ENCODE peak calls at places on chromosomes 6 and 20, in nine cellular contexts. M, J, C, V, G, Q, O, I and L are unnamed samples.

GRCh38 chr6:63527658-63528514 is 44.4 kb upstream of the LOC128125822 start:
- DNase-seq in M (no peak), J (peak), C (peak), V (peak), G (no peak), Q (peak), O (peak), I (peak), L (peak)

GRCh38 chr6:161436106-161436876 is 162.4 kb upstream of the AGPAT4 start:
- DNase-seq in M (no peak), J (no peak), C (no peak), V (no peak), G (no peak), Q (no peak), O (no peak), I (no peak), L (no peak)

GRCh38 chr20:58012731-58013510 is 215.5 kb downstream of the ANKRD60 start:
- DNase-seq in M (no peak), J (no peak), C (no peak), V (no peak), G (no peak), Q (no peak), O (no peak), I (no peak), L (no peak)

GRCh38 chr6:2505624-2506023 is 245.1 kb downstream of the MYLK4 start:
- DNase-seq in M (no peak), J (peak), C (no peak), V (no peak), G (no peak), Q (no peak), O (no peak), I (no peak), L (no peak)

GRCh38 chr20:47878601-47879004 is 93.3 kb upstream of the SULF2 start:
- DNase-seq in M (no peak), J (peak), C (no peak), V (no peak), G (no peak), Q (no peak), O (peak), I (no peak), L (no peak)

GRCh38 chr6:48757661-48758060 is 646.7 kb upstream of the PTCHD4 start:
- DNase-seq in M (no peak), J (no peak), C (no peak), V (no peak), G (no peak), Q (peak), O (no peak), I (no peak), L (no peak)

GRCh38 chr20:10644458-10645204 is 29.2 kb downstream of the JAG1 start:
- DNase-seq in M (no peak), J (no peak), C (no peak), V (no peak), G (no peak), Q (no peak), O (no peak), I (no peak), L (no peak)

GRCh38 chr6:4664117-4664626 is 112.0 kb upstream of the CDYL start:
- DNase-seq in M (peak), J (peak), C (peak), V (peak), G (no peak), Q (peak), O (peak), I (peak), L (no peak)

GRCh38 chr6:163313981-163314380 is 100.5 kb upstream of the QKI start:
- DNase-seq in M (no peak), J (no peak), C (no peak), V (no peak), G (no peak), Q (no peak), O (no peak), I (no peak), L (no peak)

GRCh38 chr6:106254636-106255035 is 70.9 kb downstream of the ATG5 start:
- DNase-seq in M (no peak), J (peak), C (no peak), V (no peak), G (no peak), Q (peak), O (peak), I (no peak), L (no peak)

GRCh38 chr6:73047801-73048200 is 177.5 kb downstream of the KHDC1L start:
- DNase-seq in M (no peak), J (no peak), C (no peak), V (no peak), G (no peak), Q (no peak), O (no peak), I (no peak), L (no peak)

GRCh38 chr20:58069796-58070663 is 158.4 kb downstream of the ANKRD60 start:
- DNase-seq in M (no peak), J (no peak), C (no peak), V (no peak), G (no peak), Q (no peak), O (no peak), I (no peak), L (no peak)

GRCh38 chr6:168029459-168030217 is 32.2 kb downstream of the KIF25 start:
- DNase-seq in M (no peak), J (no peak), C (no peak), V (no peak), G (no peak), Q (no peak), O (no peak), I (no peak), L (no peak)

GRCh38 chr20:2283706-2284423 is 11.9 kb upstream of the TGM3 start:
- DNase-seq in M (no peak), J (peak), C (no peak), V (peak), G (no peak), Q (no peak), O (peak), I (no peak), L (no peak)

GRCh38 chr6:10413850-10414765 is 766 bp downstream of the TFAP2A start:
- DNase-seq in M (no peak), J (no peak), C (no peak), V (no peak), G (no peak), Q (no peak), O (peak), I (no peak), L (no peak)

GRCh38 chr6:13248053-13248452 is 80.3 kb downstream of the TBC1D7 start:
- DNase-seq in M (no peak), J (peak), C (no peak), V (peak), G (no peak), Q (peak), O (no peak), I (no peak), L (no peak)

GRCh38 chr6:47701374-47701773 is 3.0 kb downstream of the ADGRF4 start:
- DNase-seq in M (no peak), J (no peak), C (no peak), V (no peak), G (no peak), Q (no peak), O (no peak), I (no peak), L (no peak)

GRCh38 chr6:36028887-36029324 is 1.3 kb downstream of the MAPK14 start:
- DNase-seq in M (peak), J (peak), C (peak), V (peak), G (no peak), Q (peak), O (peak), I (peak), L (peak)

GRCh38 chr20:2814076-2814475 is 711 bp upstream of the C20orf141 start:
- DNase-seq in M (no peak), J (no peak), C (no peak), V (no peak), G (no peak), Q (no peak), O (no peak), I (no peak), L (no peak)

GRCh38 chr6:35512740-35513139 is at the start of gene TULP1:
- DNase-seq in M (no peak), J (no peak), C (no peak), V (no peak), G (no peak), Q (no peak), O (no peak), I (no peak), L (no peak)

GRCh38 chr6:7051780-7052440 is 55.9 kb upstream of the RREB1 start:
- DNase-seq in M (peak), J (peak), C (peak), V (peak), G (peak), Q (peak), O (peak), I (peak), L (peak)

GRCh38 chr6:41921712-41921998 is 356 bp downstream of the BYSL start:
- DNase-seq in M (no peak), J (no peak), C (no peak), V (no peak), G (no peak), Q (no peak), O (peak), I (no peak), L (no peak)

GRCh38 chr6:27830212-27830664 is 82.0 kb downstream of the OR2B2 start:
- DNase-seq in M (no peak), J (no peak), C (no peak), V (no peak), G (no peak), Q (no peak), O (no peak), I (no peak), L (no peak)

GRCh38 chr6:124011180-124011579 is 207.5 kb downstream of the NKAIN2 start:
- DNase-seq in M (no peak), J (no peak), C (no peak), V (no peak), G (no peak), Q (no peak), O (no peak), I (no peak), L (no peak)

GRCh38 chr6:82022614-82023102 is 224.9 kb downstream of the IBTK start:
- DNase-seq in M (no peak), J (peak), C (no peak), V (no peak), G (no peak), Q (peak), O (peak), I (no peak), L (no peak)

GRCh38 chr20:1440024-1440423 is 26.6 kb downstream of the NSFL1C start:
- DNase-seq in M (peak), J (peak), C (no peak), V (no peak), G (no peak), Q (no peak), O (peak), I (no peak), L (no peak)

GRCh38 chr6:14129572-14129971 is 12.0 kb downstream of the CD83 start:
- DNase-seq in M (peak), J (peak), C (no peak), V (peak), G (no peak), Q (peak), O (peak), I (peak), L (peak)

GRCh38 chr6:116266803-116267202 is 12.9 kb downstream of the TSPYL1 start:
- DNase-seq in M (no peak), J (no peak), C (no peak), V (no peak), G (no peak), Q (no peak), O (peak), I (no peak), L (no peak)

GRCh38 chr20:2337142-2337541 is 41.3 kb downstream of the TGM3 start:
- DNase-seq in M (no peak), J (no peak), C (no peak), V (no peak), G (no peak), Q (no peak), O (no peak), I (no peak), L (no peak)

GRCh38 chr20:13173201-13173600 is 47.9 kb upstream of the ISM1 start:
- DNase-seq in M (no peak), J (no peak), C (no peak), V (no peak), G (no peak), Q (no peak), O (no peak), I (no peak), L (no peak)

GRCh38 chr6:96899019-96899418 is 1.3 kb upstream of the NDUFAF4 start:
- DNase-seq in M (no peak), J (peak), C (no peak), V (no peak), G (no peak), Q (peak), O (peak), I (peak), L (no peak)

DNA sequence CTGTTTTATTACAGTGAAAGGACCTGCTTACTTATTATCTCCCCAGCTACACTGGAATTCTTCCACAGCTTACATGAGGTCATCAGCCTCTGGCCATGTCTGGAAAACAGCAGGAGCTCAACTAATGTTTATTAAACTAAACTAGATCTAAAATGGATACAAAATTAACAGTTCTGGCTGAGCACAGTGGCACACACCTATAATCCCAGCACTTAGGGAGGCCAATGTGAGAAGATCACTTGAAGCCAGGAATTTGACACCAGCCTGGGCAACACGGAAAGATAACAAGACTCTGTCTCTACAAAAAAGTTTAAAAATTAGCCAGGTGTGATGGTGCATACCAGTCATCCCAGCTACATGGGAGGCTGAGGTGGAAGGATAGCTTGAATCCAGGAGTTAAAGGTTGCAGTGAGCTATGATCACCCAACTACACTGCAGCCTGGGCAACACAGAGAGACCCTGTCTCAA is 220.8 kb upstream of the MARCKS start:
- DNase-seq in M (no peak), J (peak), C (no peak), V (no peak), G (no peak), Q (peak), O (peak), I (no peak), L (no peak)
- H3K27ac ChIP-seq in M (no peak), J (no peak), C (peak), V (peak), G (no peak), Q (peak), O (no peak), I (peak), L (no peak)

GRCh38 chr20:37669062-37669772 is 24.6 kb upstream of the CTNNBL1 start:
- DNase-seq in M (no peak), J (no peak), C (no peak), V (no peak), G (no peak), Q (no peak), O (no peak), I (no peak), L (no peak)

GRCh38 chr20:37669773-37670236 is 24.0 kb upstream of the CTNNBL1 start:
- DNase-seq in M (no peak), J (no peak), C (no peak), V (no peak), G (no peak), Q (no peak), O (no peak), I (no peak), L (no peak)

GRCh38 chr20:37672143-37672542 is 21.7 kb upstream of the CTNNBL1 start:
- DNase-seq in M (no peak), J (no peak), C (no peak), V (no peak), G (no peak), Q (no peak), O (no peak), I (no peak), L (no peak)

GRCh38 chr20:37668166-37668565 is 25.7 kb upstream of the CTNNBL1 start:
- DNase-seq in M (no peak), J (no peak), C (no peak), V (no peak), G (no peak), Q (no peak), O (no peak), I (no peak), L (no peak)

GRCh38 chr20:37670426-37670825 is 23.4 kb upstream of the CTNNBL1 start:
- DNase-seq in M (no peak), J (no peak), C (peak), V (peak), G (peak), Q (no peak), O (peak), I (peak), L (no peak)
- H3K4me3 ChIP-seq in M (no peak), J (no peak), C (peak), V (no peak), G (no peak), Q (no peak), O (peak), I (no peak), L (peak)

DNA sequence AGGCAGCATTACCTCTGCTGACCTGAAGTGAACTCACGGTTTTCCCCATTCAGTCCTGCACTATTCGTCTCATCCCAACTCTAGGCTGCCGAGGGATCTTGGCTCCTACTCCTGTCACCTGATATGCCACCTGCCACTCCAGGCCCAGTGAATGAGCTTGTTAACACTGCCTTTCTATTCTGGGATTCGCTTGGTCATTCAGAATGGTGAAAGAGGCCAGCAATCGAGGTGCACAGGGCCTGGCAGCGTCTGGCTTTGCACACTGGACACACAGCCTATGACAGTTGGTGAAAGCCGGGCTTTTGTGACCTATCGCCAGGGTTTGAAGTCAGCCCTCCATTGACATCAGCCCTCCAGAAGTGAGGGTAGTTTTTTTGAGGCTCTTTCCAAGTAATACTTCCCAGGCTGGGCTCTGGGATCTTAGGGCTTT is 59.3 kb upstream of the MYL9 start:
- DNase-seq in M (no peak), J (no peak), C (peak), V (peak), G (no peak), Q (no peak), O (no peak), I (no peak), L (peak)
- H3K27ac ChIP-seq in M (no peak), J (peak), C (peak), V (peak), G (peak), Q (no peak), O (peak), I (no peak), L (peak)

DNA sequence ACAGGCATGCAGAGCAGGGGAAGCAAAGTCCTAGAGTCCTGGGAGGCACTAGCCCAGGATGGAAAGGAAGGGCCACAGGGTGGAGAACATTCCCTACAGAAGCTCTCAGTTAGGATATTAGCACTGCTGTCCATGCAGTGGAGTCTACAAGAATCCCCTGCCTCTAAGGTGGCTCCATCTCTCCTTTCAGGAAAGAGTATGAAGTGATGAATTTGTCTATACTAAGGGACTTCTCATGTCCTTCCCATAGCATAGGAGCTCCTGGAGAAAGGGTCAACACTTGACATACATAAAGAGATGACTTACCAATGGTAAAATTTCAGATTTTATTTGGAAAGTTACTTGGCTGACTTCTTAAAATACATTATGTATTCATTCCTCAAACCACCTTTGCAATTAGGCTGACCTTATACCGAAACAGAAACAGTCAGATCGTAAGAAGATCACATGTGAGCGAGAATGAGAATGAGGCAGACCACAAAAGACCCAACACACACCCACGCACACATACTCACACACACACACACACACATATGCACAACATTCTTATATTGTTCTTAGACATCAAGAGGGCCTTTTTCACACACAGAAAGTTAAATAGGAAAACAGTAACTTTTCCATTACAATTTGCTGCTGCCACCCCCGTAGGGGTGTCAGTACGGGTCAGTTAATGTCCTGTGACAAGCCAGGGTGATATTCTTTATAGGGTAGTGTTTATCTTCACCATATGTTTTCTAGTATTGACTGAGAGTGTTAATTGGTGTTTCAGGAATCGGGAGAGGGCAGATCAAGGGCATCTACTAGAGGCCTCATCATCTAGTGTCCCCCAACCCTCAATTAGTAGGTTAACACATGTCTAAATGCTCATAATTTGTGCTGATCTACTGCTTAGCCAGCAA is 159.4 kb downstream of the FAXC start:
- DNase-seq in M (no peak), J (no peak), C (no peak), V (no peak), G (no peak), Q (no peak), O (no peak), I (no peak), L (no peak)
- H3K4me3 ChIP-seq in M (no peak), J (no peak), C (no peak), V (no peak), G (no peak), Q (no peak), O (no peak), I (no peak), L (no peak)

DNA sequence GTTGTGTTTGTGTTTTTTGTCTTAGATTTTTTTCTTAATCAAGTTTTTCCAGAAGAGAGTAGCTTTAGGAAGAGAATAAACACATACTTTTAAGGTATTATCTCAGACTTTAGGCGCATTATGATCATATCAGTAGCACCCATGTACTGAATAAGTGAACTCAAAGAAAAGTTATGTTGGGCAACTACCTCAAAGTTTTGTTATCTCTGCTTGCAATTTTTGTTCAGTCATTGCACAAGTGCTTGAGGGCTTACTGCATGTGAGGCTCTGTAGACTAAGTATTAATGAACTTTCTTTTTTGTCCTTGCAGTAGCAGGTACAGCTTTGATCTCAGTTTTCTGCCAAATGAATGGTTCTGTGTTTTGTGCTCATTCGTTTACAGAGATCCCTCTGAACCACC is 189.0 kb downstream of the SLC16A10 start:
- DNase-seq in M (no peak), J (peak), C (no peak), V (no peak), G (no peak), Q (no peak), O (no peak), I (no peak), L (no peak)
- H3K27ac ChIP-seq in M (no peak), J (no peak), C (no peak), V (no peak), G (no peak), Q (no peak), O (no peak), I (no peak), L (no peak)